ENCODE peak calls at places on chromosomes 1 and 21, in six cellular contexts. R is NAMALWA, L is stomach, Q is EH, Z is glutamatergic neuron, V is mucosa of descending colon. Y is an unnamed sample.

GRCh38 chr1:906532-907420 is 16.9 kb upstream of the SAMD11 start:
- DNase-seq in L (peak; percentile 72), Z (peak; percentile 16), Q (peak; percentile 70), R (peak; percentile 58), V (peak; percentile 61), Y (no peak)

GRCh38 chr21:32819702-32820101 is 48.1 kb upstream of the PAXBP1 start:
- DNase-seq in Q (peak; percentile 78), R (no peak), L (no peak), V (no peak), Z (no peak), Y (no peak)

GRCh38 chr1:244836135-244836521 is 670 bp downstream of the COX20 start:
- DNase-seq in Q (peak; percentile 56), L (no peak), V (no peak), R (peak; percentile 65), Z (no peak), Y (peak; percentile 46)

GRCh38 chr1:200885564-200886402 is 8.9 kb upstream of the INAVA start:
- DNase-seq in Q (no peak), R (no peak), L (no peak), Z (no peak), V (no peak), Y (no peak)

GRCh38 chr1:3614755-3615742 is 3.7 kb upstream of the MEGF6 start:
- DNase-seq in Q (peak; percentile 25), V (no peak), R (peak; percentile 47), L (peak; percentile 30), Z (no peak), Y (peak; percentile 36)

GRCh38 chr1:8465692-8466091 is 147.8 kb downstream of the SLC45A1 start:
- DNase-seq in L (no peak), V (no peak), Q (no peak), Z (no peak), R (no peak), Y (no peak)

GRCh38 chr1:193070942-193071341 is 11.5 kb downstream of the RO60 start:
- DNase-seq in V (no peak), Q (peak; percentile 11), R (no peak), Z (no peak), L (no peak), Y (no peak)

GRCh38 chr1:245235156-245235555 is 80.4 kb downstream of the KIF26B start:
- DNase-seq in V (peak; percentile 9), Z (no peak), L (peak; percentile 46), Q (peak; percentile 35), R (no peak), Y (no peak)

GRCh38 chr1:207058878-207059867 is 6.1 kb downstream of the PFKFB2 start:
- DNase-seq in V (no peak), Z (no peak), L (no peak), Q (no peak), R (no peak), Y (peak; percentile 86)

GRCh38 chr21:41167348-41168342 is at the start of gene BACE2:
- DNase-seq in V (peak; percentile 82), Z (peak; percentile 59), Q (peak; percentile 67), L (peak; percentile 86), R (no peak), Y (peak; percentile 77)

GRCh38 chr1:47805826-47806450 is 191.2 kb downstream of the TRABD2B start:
- DNase-seq in Q (no peak), L (no peak), V (no peak), R (no peak), Z (no peak), Y (peak; percentile 66)

GRCh38 chr1:97252076-97252475 is 530.5 kb downstream of the PTBP2 start:
- DNase-seq in L (no peak), R (no peak), Z (no peak), V (no peak), Q (peak; percentile 62), Y (no peak)

GRCh38 chr1:240765732-240766363 is 153.9 kb upstream of the GREM2 start:
- DNase-seq in R (no peak), Z (no peak), Q (peak; percentile 87), L (no peak), V (no peak), Y (no peak)

GRCh38 chr1:16112558-16113555 is 39.4 kb upstream of the FAM131C start:
- DNase-seq in V (no peak), L (no peak), R (no peak), Z (no peak), Q (peak; percentile 74), Y (no peak)

Y was measured in NCI-H345.